ENCODE peak calls at places on chromosomes 16 and 17, in six cellular contexts. V, B, K, I, O and M are unnamed samples.
A peak's percentile ranks its signal among the peaks of the same experiment; 100 is the strongest.

GRCh38 chr17:79036181-79036580 is 12.2 kb downstream of the C1QTNF1 start:
- DNase-seq in B (no peak), K (no peak), I (no peak), O (no peak), V (no peak), M (no peak)

GRCh38 chr16:89529097-89529496 is 20.9 kb downstream of the SPG7 start:
- DNase-seq in I (no peak), K (no peak), O (no peak), V (no peak), B (no peak), M (no peak)

GRCh38 chr17:78535285-78536197 is 41.7 kb downstream of the DNAH17 start:
- DNase-seq in B (no peak), O (no peak), I (no peak), K (no peak), V (no peak), M (no peak)

GRCh38 chr16:4689864-4690704 is 3.3 kb upstream of the NUDT16L1 start:
- DNase-seq in V (no peak), O (no peak), K (no peak), B (no peak), I (no peak), M (no peak)

GRCh38 chr17:39744836-39745215 is 7.1 kb downstream of the GRB7 start:
- DNase-seq in B (no peak), I (no peak), O (no peak), V (no peak), K (no peak), M (no peak)

GRCh38 chr17:74954665-74955421 is 17.7 kb downstream of the HID1 start:
- DNase-seq in I (no peak), O (no peak), K (no peak), V (no peak), B (no peak), M (no peak)

GRCh38 chr17:3695129-3695722 is 729 bp downstream of the P2RX5 start:
- DNase-seq in I (no peak), K (no peak), V (no peak), B (peak; percentile 40), O (no peak), M (no peak)

GRCh38 chr17:31678431-31678830 is 180.6 kb downstream of the COPRS start:
- DNase-seq in K (no peak), V (no peak), O (no peak), I (no peak), B (peak; percentile 71), M (no peak)

GRCh38 chr17:38918129-38918913 is 7.1 kb upstream of the LASP1NB start:
- DNase-seq in O (no peak), V (no peak), K (no peak), I (no peak), B (no peak), M (no peak)

GRCh38 chr16:88306860-88307545 is 75.8 kb upstream of the ZNF469 start:
- DNase-seq in V (no peak), K (peak; percentile 69), B (peak; percentile 96), O (no peak), I (no peak), M (peak; percentile 24)

GRCh38 chr17:40598928-40599627 is 33.8 kb upstream of the CCR7 start:
- DNase-seq in V (peak; percentile 77), B (no peak), I (no peak), K (no peak), O (peak; percentile 30), M (peak; percentile 20)

GRCh38 chr17:79835953-79836951 is 3.0 kb downstream of the CBX4 start:
- DNase-seq in B (no peak), V (no peak), I (peak; percentile 63), O (no peak), K (no peak), M (no peak)

GRCh38 chr17:63382826-63383225 is 63.3 kb downstream of the CYB561 start:
- DNase-seq in K (peak; percentile 45), I (no peak), O (no peak), B (peak; percentile 54), V (no peak), M (no peak)

GRCh38 chr17:7851438-7852261 is 3.2 kb upstream of the TMEM88 start:
- DNase-seq in B (peak; percentile 78), K (peak; percentile 68), O (peak; percentile 78), I (peak; percentile 95), V (peak; percentile 96), M (peak; percentile 96)

GRCh38 chr17:68461589-68461988 is 4.3 kb upstream of the WIPI1 start:
- DNase-seq in K (no peak), O (no peak), V (peak; percentile 33), B (no peak), I (no peak), M (no peak)

GRCh38 chr16:84386044-84386443 is 17.7 kb downstream of the ATP2C2 start:
- DNase-seq in B (no peak), K (no peak), I (no peak), V (no peak), O (no peak), M (no peak)

GRCh38 chr16:65375651-65376050 is 253.8 kb upstream of the CDH11 start:
- DNase-seq in V (no peak), B (peak; percentile 47), I (no peak), O (no peak), K (no peak), M (no peak)

GRCh38 chr17:1941241-1942065 is 83.7 kb downstream of the RTN4RL1 start:
- DNase-seq in I (no peak), V (no peak), O (no peak), K (no peak), B (no peak), M (no peak)

GRCh38 chr17:10352866-10353265 is 19.9 kb downstream of the MYH13 start:
- DNase-seq in K (no peak), I (no peak), O (no peak), B (no peak), V (no peak), M (no peak)

GRCh38 chr17:15945493-15946209 is 721 bp downstream of the ADORA2B start:
- DNase-seq in I (no peak), O (no peak), K (no peak), V (peak; percentile 44), B (peak; percentile 37), M (no peak)

GRCh38 chr17:32549559-32549958 is 62.8 kb downstream of the CDK5R1 start:
- DNase-seq in O (no peak), V (no peak), I (no peak), K (no peak), B (no peak), M (no peak)

GRCh38 chr17:75875182-75875939 is 3.0 kb downstream of the TRIM47 start:
- DNase-seq in O (peak; percentile 62), B (no peak), V (no peak), K (no peak), I (no peak), M (no peak)

GRCh38 chr17:41617698-41618097 is 5.1 kb upstream of the KRT16 start:
- DNase-seq in V (no peak), O (no peak), B (no peak), K (no peak), I (no peak), M (no peak)

GRCh38 chr16:86988920-86989715 is 328.1 kb downstream of the C16orf95 start:
- DNase-seq in V (no peak), B (no peak), I (no peak), O (no peak), K (no peak), M (no peak)

GRCh38 chr17:41519501-41520224 is 973 bp upstream of the KRT15 start:
- DNase-seq in K (no peak), O (no peak), I (peak; percentile 89), V (no peak), B (no peak), M (no peak)

GRCh38 chr17:4072487-4073157 is 70.2 kb downstream of the ZZEF1 start:
- DNase-seq in I (no peak), V (no peak), O (no peak), K (no peak), B (peak; percentile 13), M (no peak)

GRCh38 chr16:89687092-89687940 is 827 bp downstream of the CDK10 start:
- DNase-seq in K (peak; percentile 95), V (no peak), B (peak; percentile 50), I (no peak), O (no peak), M (no peak)

GRCh38 chr17:80261159-80261894 is 675 bp downstream of the RNF213 start:
- DNase-seq in V (peak; percentile 66), I (no peak), B (peak; percentile 77), K (peak; percentile 42), O (peak; percentile 49), M (peak; percentile 54)

GRCh38 chr16:2782583-2783351 is 4.6 kb downstream of the PRSS33 start:
- DNase-seq in O (no peak), B (no peak), I (no peak), K (no peak), V (no peak), M (no peak)

GRCh38 chr17:45828171-45829133 is 16.2 kb upstream of the SPPL2C start:
- DNase-seq in I (no peak), O (no peak), V (no peak), K (no peak), B (peak; percentile 38), M (no peak)

GRCh38 chr16:8530756-8531155 is 59.6 kb downstream of the TMEM114 start:
- DNase-seq in V (no peak), I (no peak), K (no peak), O (no peak), B (no peak), M (no peak)

GRCh38 chr16:46736695-46737094 is 11.4 kb downstream of the MYLK3 start:
- DNase-seq in I (no peak), V (no peak), K (no peak), B (peak; percentile 13), O (no peak), M (no peak)

GRCh38 chr17:8326591-8327583 is 12.8 kb upstream of the ODF4 start:
- DNase-seq in K (peak; percentile 7), V (peak; percentile 42), B (peak; percentile 45), O (no peak), I (no peak), M (no peak)

GRCh38 chr16:87054856-87055255 is 262.3 kb downstream of the C16orf95 start:
- DNase-seq in O (no peak), K (no peak), B (no peak), I (no peak), V (no peak), M (no peak)

GRCh38 chr17:4506180-4506814 is 7.6 kb downstream of the SPNS2 start:
- DNase-seq in V (no peak), I (no peak), K (no peak), B (no peak), O (no peak), M (no peak)

GRCh38 chr16:28829747-28830146 is 6.9 kb downstream of the ATXN2L start:
- DNase-seq in O (no peak), K (no peak), I (no peak), B (no peak), V (no peak), M (no peak)

GRCh38 chr16:72858611-72859493 is 189.1 kb downstream of the ZFHX3 start:
- DNase-seq in K (no peak), B (no peak), I (no peak), O (no peak), V (no peak), M (peak; percentile 38)

GRCh38 chr16:72198021-72198420 is 26.1 kb upstream of the PMFBP1 start:
- DNase-seq in B (peak; percentile 45), I (no peak), K (peak; percentile 5), O (peak; percentile 81), V (no peak), M (peak; percentile 94)

GRCh38 chr16:49280022-49280741 is 1.5 kb downstream of the CBLN1 start:
- DNase-seq in K (no peak), V (peak; percentile 17), O (no peak), B (no peak), I (peak; percentile 33), M (no peak)